ENCODE peak calls at places on chromosomes 6 and 20, in six cellular contexts. U is H1, Y is GM23338, P is HepG2, C is endothelial cell of umbilical vein, Q is K562. I is an unnamed sample.
A peak's percentile ranks its signal among the peaks of the same experiment; 100 is the strongest.

GRCh38 chr20:59149678-59150504 is 13.7 kb upstream of the ZNF831 start:
- DNase-seq in C (no peak), Y (no peak), Q (no peak), P (no peak), U (no peak), I (no peak)

GRCh38 chr6:161233986-161234620 is 39.8 kb downstream of the AGPAT4 start:
- DNase-seq in C (peak; percentile 68), Q (no peak), Y (no peak), U (no peak), P (no peak), I (peak; percentile 47)

GRCh38 chr20:1034420-1034799 is 32.3 kb upstream of the RSPO4 start:
- DNase-seq in P (no peak), C (no peak), Q (no peak), U (no peak), Y (no peak), I (no peak)

GRCh38 chr6:14228571-14228970 is 111.0 kb downstream of the CD83 start:
- DNase-seq in C (no peak), Q (no peak), Y (no peak), U (no peak), P (no peak), I (no peak)

GRCh38 chr6:25017932-25018581 is 82.3 kb upstream of the RIPOR2 start:
- DNase-seq in P (peak; percentile 8), Q (peak; percentile 52), Y (peak; percentile 94), C (peak; percentile 66), U (peak; percentile 66), I (peak; percentile 58)

GRCh38 chr6:137738197-137738596 is 128.9 kb upstream of the TNFAIP3 start:
- DNase-seq in Y (no peak), C (no peak), Q (no peak), P (no peak), U (no peak), I (no peak)

GRCh38 chr20:51966296-51966971 is 164.1 kb upstream of the SALL4 start:
- DNase-seq in P (peak; percentile 84), Q (peak; percentile 53), U (peak; percentile 68), Y (peak; percentile 95), C (peak; percentile 77), I (no peak)

GRCh38 chr20:719068-719467 is 43.5 kb upstream of the SCRT2 start:
- DNase-seq in Q (no peak), P (no peak), C (no peak), U (no peak), Y (no peak), I (no peak)

GRCh38 chr6:158909938-158910337 is 90.1 kb downstream of the RSPH3 start:
- DNase-seq in Y (peak; percentile 39), Q (no peak), C (no peak), P (no peak), U (no peak), I (no peak)

GRCh38 chr6:109060585-109060984 is 34.1 kb downstream of the SESN1 start:
- DNase-seq in Q (no peak), U (no peak), Y (no peak), P (no peak), C (peak; percentile 65), I (no peak)

GRCh38 chr6:38495511-38495910 is 144.2 kb downstream of the BTBD9 start:
- DNase-seq in Y (no peak), U (no peak), Q (no peak), P (no peak), C (no peak), I (no peak)

GRCh38 chr6:159716247-159717086 is 10.8 kb upstream of the WTAP start:
- DNase-seq in P (no peak), U (no peak), Y (no peak), C (no peak), Q (no peak), I (no peak)

GRCh38 chr6:67221226-67221625 is 1413.9 kb upstream of the ADGRB3 start:
- DNase-seq in Q (no peak), C (no peak), Y (no peak), U (no peak), P (no peak), I (no peak)

GRCh38 chr6:88982720-88983119 is 19.3 kb upstream of the RNGTT start:
- DNase-seq in P (peak; percentile 55), Q (peak; percentile 60), Y (peak; percentile 78), C (peak; percentile 70), U (no peak), I (peak; percentile 66)

GRCh38 chr6:74573613-74574012 is 632.2 kb downstream of the COL12A1 start:
- DNase-seq in U (no peak), Q (no peak), Y (no peak), P (no peak), C (no peak), I (no peak)

GRCh38 chr20:49466114-49466912 is 16.2 kb downstream of the KCNB1 start:
- DNase-seq in Q (no peak), U (no peak), P (no peak), C (no peak), Y (peak; percentile 15), I (no peak)

GRCh38 chr6:39553029-39553428 is 172.2 kb downstream of the KIF6 start:
- DNase-seq in C (no peak), Q (no peak), Y (peak; percentile 74), U (no peak), P (no peak), I (no peak)

GRCh38 chr6:27829453-27830211 is 82.6 kb downstream of the OR2B2 start:
- DNase-seq in U (no peak), P (peak; percentile 32), Y (no peak), C (no peak), Q (peak; percentile 39), I (no peak)

GRCh38 chr20:32522775-32523612 is 62.1 kb downstream of the NOL4L start:
- DNase-seq in U (no peak), C (no peak), P (peak; percentile 89), Q (no peak), Y (no peak), I (no peak)

GRCh38 chr6:12973302-12973865 is 256.8 kb downstream of the PHACTR1 start:
- DNase-seq in P (no peak), U (no peak), C (peak; percentile 20), Q (no peak), Y (no peak), I (no peak)

GRCh38 chr20:20887593-20888272 is 175.3 kb upstream of the RALGAPA2 start:
- DNase-seq in Y (peak; percentile 45), U (no peak), C (no peak), P (no peak), Q (no peak), I (no peak)
- TF ChIP-seq EZH2 in Y (no peak), U (no peak), C (no peak), P (no peak), Q (no peak), I (no peak)

GRCh38 chr20:62310757-62311121 is 7.9 kb downstream of the ADRM1 start:
- DNase-seq in C (no peak), P (no peak), U (no peak), Y (no peak), Q (no peak), I (no peak)
- TF ChIP-seq POLR2AphosphoS5 in C (no peak), P (no peak), U (no peak), Y (no peak), Q (no peak), I (no peak)

DNA sequence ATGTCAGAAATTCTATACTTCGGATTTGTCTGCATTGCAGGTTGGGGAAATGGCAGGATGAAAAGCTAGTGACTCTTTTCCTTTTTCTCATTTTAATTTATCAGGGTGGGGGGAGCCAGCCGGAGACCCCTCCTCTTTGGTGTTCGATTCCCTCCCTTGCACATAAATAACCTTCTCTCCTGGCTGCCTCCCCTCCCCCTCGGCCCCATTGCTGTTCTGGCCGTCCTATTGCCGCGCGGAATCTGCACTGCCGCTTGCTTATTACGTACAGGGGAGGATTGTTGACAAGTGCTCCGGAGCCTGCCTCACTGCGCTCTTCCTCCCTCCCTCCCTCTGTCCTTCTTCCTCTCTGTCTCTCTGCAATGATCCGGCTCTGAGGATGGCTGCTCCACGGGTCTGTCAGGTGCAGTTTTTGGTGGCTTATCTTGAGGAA is 154.7 kb downstream of the JARID2 start:
- DNase-seq in P (no peak), U (no peak), Q (peak; percentile 86), C (peak; percentile 51), Y (peak; percentile 64), I (no peak)
- H3K27ac ChIP-seq in P (no peak overlapping the region), U (peak overlapping the region; percentile 41), Q (peak overlapping the region; percentile 64), C (no peak overlapping the region), Y (no peak overlapping the region), I (peak overlapping the region; percentile 85)

DNA sequence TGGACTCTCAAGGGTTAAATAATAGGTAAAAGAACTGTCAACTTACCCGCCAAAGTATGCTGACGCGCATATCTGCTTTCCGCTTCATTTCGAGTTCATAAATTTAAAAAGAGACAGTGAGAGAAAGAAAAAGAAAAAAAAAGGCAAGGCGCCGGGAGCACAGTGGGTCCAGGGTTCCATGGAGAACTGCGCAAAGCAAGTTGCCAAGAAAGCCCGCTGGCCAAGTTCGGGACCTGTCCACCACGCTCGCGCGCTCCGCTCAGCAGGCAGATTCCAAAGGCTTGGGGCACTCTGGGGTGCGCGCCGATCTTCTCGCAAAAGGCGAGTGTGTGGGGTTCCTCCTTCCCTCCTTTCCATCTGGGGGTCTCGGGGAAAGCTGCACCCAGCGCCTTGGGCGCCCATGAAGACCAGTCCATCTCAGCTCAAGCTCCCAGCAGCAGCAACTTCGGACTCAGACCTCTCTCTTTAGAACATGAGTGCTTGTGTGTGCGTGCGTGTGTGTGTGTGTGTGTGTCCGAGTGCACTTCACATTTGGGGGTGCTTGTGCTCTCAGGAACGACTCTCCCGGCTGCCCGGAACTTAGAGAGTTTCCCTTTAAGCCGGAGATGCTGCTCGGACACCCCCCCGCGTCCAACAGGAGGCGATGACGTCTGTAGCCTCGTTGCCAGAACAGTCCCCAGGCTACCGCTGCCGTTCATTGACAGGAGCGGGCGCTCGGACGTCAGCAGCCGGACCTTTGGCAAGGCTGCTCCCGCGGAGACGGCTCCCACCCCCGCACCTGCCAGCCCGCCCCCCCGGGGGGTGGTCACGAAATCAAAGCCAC is 180.0 kb downstream of the TBXT start:
- DNase-seq in C (no peak), U (no peak), Q (peak; percentile 8), P (no peak), Y (peak; percentile 81), I (no peak)
- TF ChIP-seq EZH2 in C (no peak), U (peak; percentile 76), Q (no peak), P (no peak), Y (peak; percentile 80), I (peak; percentile 59)

DNA sequence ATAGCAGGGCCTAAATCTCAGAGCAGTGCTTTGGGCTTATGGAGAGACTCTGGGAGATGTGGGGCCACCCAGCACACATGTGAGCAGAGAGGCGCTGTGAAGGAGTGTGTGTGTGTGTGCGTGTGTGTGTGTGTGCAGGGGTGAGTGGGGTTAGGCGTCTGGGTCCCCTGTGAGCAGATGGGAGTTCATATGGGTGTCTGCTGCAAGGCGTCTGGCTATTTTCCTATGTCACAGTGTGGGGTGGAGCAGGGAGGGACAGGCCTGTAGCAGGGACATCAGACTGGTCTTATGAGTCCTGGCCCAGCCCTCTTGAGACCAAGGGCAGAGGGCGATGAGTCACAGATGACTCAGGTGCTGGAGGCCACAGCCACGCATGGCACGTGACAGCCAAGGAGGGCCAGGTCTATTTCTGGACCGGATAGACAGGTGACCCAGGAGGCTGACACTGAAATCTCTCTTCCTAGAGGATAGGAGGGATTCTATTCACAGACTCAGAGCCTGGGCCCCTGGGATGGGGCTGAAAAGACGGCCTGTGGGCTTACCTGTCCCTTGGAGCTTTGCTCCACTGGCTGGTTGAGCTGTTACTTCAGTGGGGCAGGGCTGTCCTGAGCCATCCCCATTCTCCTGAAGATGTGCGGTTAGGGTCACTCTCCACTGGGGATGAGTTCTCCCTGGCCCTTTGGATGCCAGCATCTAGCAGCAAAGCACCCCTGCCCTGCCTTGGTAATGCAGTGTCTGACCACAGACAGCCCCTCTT is 28.9 kb downstream of the VEGFA start:
- DNase-seq in P (peak; percentile 83), Q (peak; percentile 96), Y (no peak), U (no peak), C (peak; percentile 26), I (no peak)
- TF ChIP-seq POLR2AphosphoS5 in P (no peak), Q (no peak), Y (no peak), U (no peak), C (no peak), I (no peak)

I was measured in SK-N-MC.